ENCODE peak calls at places on chromosomes 1 and 21, in four cellular contexts. B, Z, M and C are unnamed samples.

GRCh38 chr1:29356663-29357062 is 120.3 kb downstream of the PTPRU start:
- DNase-seq in B (no peak), M (no peak), Z (no peak), C (peak)

GRCh38 chr1:156099282-156099681 is 15.2 kb upstream of the LMNA start:
- DNase-seq in B (no peak), Z (no peak), M (no peak), C (no peak)

GRCh38 chr1:200231787-200232222 is 178.0 kb downstream of the ZNF281 start:
- DNase-seq in Z (no peak), M (no peak), B (no peak), C (no peak)

GRCh38 chr1:38858833-38859560 is 575 bp downstream of the RRAGC start:
- DNase-seq in B (peak), M (no peak), Z (peak), C (peak)

GRCh38 chr1:160366731-160367515 is at the start of gene NHLH1:
- DNase-seq in Z (no peak), B (no peak), M (no peak), C (no peak)

GRCh38 chr21:41664881-41665765 is 101.7 kb downstream of the RIPK4 start:
- DNase-seq in Z (no peak), M (no peak), B (peak), C (no peak)

GRCh38 chr1:32592953-32593352 is 53.7 kb downstream of the ZBTB8A start:
- DNase-seq in M (no peak), B (no peak), Z (no peak), C (no peak)

GRCh38 chr1:27940297-27940696 is 5.5 kb downstream of the SMPDL3B start:
- DNase-seq in B (peak), Z (no peak), M (peak), C (peak)

GRCh38 chr1:206029484-206029883 is 5.8 kb upstream of the CTSE start:
- DNase-seq in Z (no peak), B (peak), M (no peak), C (no peak)

GRCh38 chr1:117664314-117664713 is 58.5 kb downstream of the TENT5C start:
- DNase-seq in M (no peak), Z (no peak), B (no peak), C (peak)

GRCh38 chr21:45082715-45083114 is 8.3 kb downstream of the ADARB1 start:
- DNase-seq in M (no peak), Z (no peak), B (no peak), C (peak)

GRCh38 chr1:35506960-35507901 is 50.0 kb downstream of the KIAA0319L start:
- DNase-seq in M (no peak), B (no peak), Z (no peak), C (peak)

GRCh38 chr1:46043491-46044017 is 88.9 kb downstream of the PIK3R3 start:
- DNase-seq in Z (no peak), B (no peak), M (no peak), C (no peak)

GRCh38 chr1:108685524-108685923 is 6.6 kb upstream of the PRPF38B start:
- DNase-seq in M (no peak), B (no peak), Z (no peak), C (no peak)

GRCh38 chr1:177008653-177009052 is 155.9 kb downstream of the ASTN1 start:
- DNase-seq in B (no peak), M (no peak), Z (no peak), C (no peak)

GRCh38 chr1:52727956-52728656 is 1.9 kb downstream of the ZYG11B start:
- DNase-seq in B (no peak), M (no peak), Z (no peak), C (no peak)

GRCh38 chr21:44702111-44702972 is 5.4 kb downstream of the KRTAP10-12 start:
- DNase-seq in Z (peak), M (no peak), B (no peak), C (no peak)